ENCODE peak calls at places on chromosome 17, in nine cellular contexts. Z is NCI-H2171; Q is neural crest cell; A is amniotic stem cell; I is neuronal stem cell; K is activated naive CD8-positive, alpha-beta T cell treated with anti-CD3 and anti-CD28 coated beads, Interleukin-2, amount 50 U/mL, for 24 hours; X is putamen; V is T-helper 2 cell; U is T-helper 1 cell. H is an unnamed sample.

GRCh38 chr17:12680407-12680897 is 14.8 kb downstream of the MYOCD start:
- DNase-seq in I (no peak), Z (peak; percentile 18), Q (no peak), X (no peak), U (no peak), V (no peak), A (no peak), K (no peak), H (peak; percentile 18)

GRCh38 chr17:83203073-83203471 is 123.7 kb downstream of the METRNL start:
- DNase-seq in Z (no peak), A (peak; percentile 86), U (no peak), K (peak; percentile 10), I (no peak), X (no peak), V (no peak), Q (no peak), H (no peak)

GRCh38 chr17:71625330-71625729 is 495.5 kb upstream of the SOX9 start:
- DNase-seq in X (no peak), I (no peak), Z (no peak), A (no peak), Q (no peak), K (no peak), V (no peak), U (no peak), H (no peak)

GRCh38 chr17:17103160-17103559 is 60.9 kb downstream of the MPRIP start:
- DNase-seq in X (no peak), V (no peak), I (no peak), Z (no peak), Q (no peak), U (no peak), K (no peak), A (no peak), H (no peak)

GRCh38 chr17:28661635-28662526 is at the start of the genes SDF2 and SUPT6H:
- DNase-seq in A (peak; percentile 51), X (peak; percentile 93), K (peak; percentile 98), U (peak; percentile 80), Q (peak; percentile 87), V (peak; percentile 92), I (peak; percentile 84), Z (peak; percentile 91), H (peak; percentile 95)

GRCh38 chr17:36807496-36808180 is 129.6 kb upstream of the LHX1 start:
- DNase-seq in Z (no peak), A (no peak), Q (no peak), I (no peak), X (no peak), V (no peak), K (no peak), U (no peak), H (no peak)

GRCh38 chr17:66960623-66961022 is 3.9 kb upstream of the CACNG4 start:
- DNase-seq in U (no peak), Z (no peak), K (no peak), A (no peak), X (no peak), Q (no peak), V (no peak), I (no peak), H (no peak)

GRCh38 chr17:75511610-75512575 is 3.4 kb downstream of the CASKIN2 start:
- DNase-seq in V (no peak), Z (no peak), A (no peak), K (no peak), X (no peak), I (no peak), U (no peak), Q (no peak), H (peak; percentile 61)

GRCh38 chr17:46944931-46945330 is 22.0 kb downstream of the GOSR2 start:
- DNase-seq in V (no peak), I (no peak), Q (no peak), X (no peak), Z (no peak), U (no peak), A (no peak), K (no peak), H (no peak)

H was measured in HAP-1.